ENCODE peak calls at places on chromosomes 3 and 15, in ten cellular contexts. One of them, this sample, is unnamed.

GRCh38 chr15:85380860-85381535 is 595 bp downstream of the AKAP13 start:
- DNase-seq in epithelial cell of esophagus: peak; percentile 41
- DNase-seq in adipocyte: peak; percentile 71
- DNase-seq in DND-41: peak; percentile 60
- DNase-seq in PC-9: peak; percentile 41
- DNase-seq in colonic mucosa: peak; percentile 54
- DNase-seq in AG09309: no peak
- DNase-seq in small intestine: peak; percentile 56
- DNase-seq in brain microvascular endothelial cell: no peak
- DNase-seq in sigmoid colon: peak; percentile 73
- DNase-seq in this sample: no peak

GRCh38 chr3:141291610-141292345 is 60.2 kb downstream of the PXYLP1 start:
- DNase-seq in epithelial cell of esophagus: no peak
- DNase-seq in adipocyte: no peak
- DNase-seq in DND-41: no peak
- DNase-seq in PC-9: no peak
- DNase-seq in colonic mucosa: no peak
- DNase-seq in AG09309: no peak
- DNase-seq in small intestine: no peak
- DNase-seq in brain microvascular endothelial cell: no peak
- DNase-seq in sigmoid colon: no peak
- DNase-seq in this sample: no peak

GRCh38 chr3:171028779-171029232 is 2.3 kb upstream of the SLC2A2 start:
- DNase-seq in epithelial cell of esophagus: peak; percentile 48
- DNase-seq in adipocyte: peak; percentile 77
- DNase-seq in DND-41: no peak
- DNase-seq in PC-9: peak; percentile 81
- DNase-seq in colonic mucosa: no peak
- DNase-seq in AG09309: peak; percentile 61
- DNase-seq in small intestine: peak; percentile 39
- DNase-seq in brain microvascular endothelial cell: peak; percentile 81
- DNase-seq in sigmoid colon: no peak
- DNase-seq in this sample: no peak

GRCh38 chr3:49238274-49239127 is 38.5 kb downstream of the C3orf62 start:
- DNase-seq in epithelial cell of esophagus: peak; percentile 98
- DNase-seq in adipocyte: peak; percentile 30
- DNase-seq in DND-41: no peak
- DNase-seq in PC-9: peak; percentile 72
- DNase-seq in colonic mucosa: peak; percentile 29
- DNase-seq in AG09309: peak; percentile 21
- DNase-seq in small intestine: no peak
- DNase-seq in brain microvascular endothelial cell: peak; percentile 41
- DNase-seq in sigmoid colon: peak; percentile 87
- DNase-seq in this sample: peak; percentile 18

GRCh38 chr3:192597511-192597910 is 129.8 kb downstream of the FGF12 start:
- DNase-seq in epithelial cell of esophagus: peak; percentile 49
- DNase-seq in adipocyte: no peak
- DNase-seq in DND-41: no peak
- DNase-seq in PC-9: peak; percentile 92
- DNase-seq in colonic mucosa: no peak
- DNase-seq in AG09309: no peak
- DNase-seq in small intestine: no peak
- DNase-seq in brain microvascular endothelial cell: no peak
- DNase-seq in sigmoid colon: no peak
- DNase-seq in this sample: no peak

GRCh38 chr3:46061887-46062286 is 34.6 kb upstream of the XCR1 start:
- DNase-seq in epithelial cell of esophagus: no peak
- DNase-seq in adipocyte: no peak
- DNase-seq in DND-41: no peak
- DNase-seq in PC-9: no peak
- DNase-seq in colonic mucosa: no peak
- DNase-seq in AG09309: no peak
- DNase-seq in small intestine: no peak
- DNase-seq in brain microvascular endothelial cell: no peak
- DNase-seq in sigmoid colon: no peak
- DNase-seq in this sample: no peak

GRCh38 chr3:70999730-71000129 is 583.8 kb downstream of the FOXP1 start:
- DNase-seq in epithelial cell of esophagus: peak; percentile 62
- DNase-seq in adipocyte: peak; percentile 87
- DNase-seq in DND-41: no peak
- DNase-seq in PC-9: no peak
- DNase-seq in colonic mucosa: no peak
- DNase-seq in AG09309: no peak
- DNase-seq in small intestine: no peak
- DNase-seq in brain microvascular endothelial cell: peak; percentile 78
- DNase-seq in sigmoid colon: no peak
- DNase-seq in this sample: no peak

GRCh38 chr3:60080648-60081047 is 1030.8 kb upstream of the CFAP20DC start:
- DNase-seq in epithelial cell of esophagus: no peak
- DNase-seq in adipocyte: no peak
- DNase-seq in DND-41: peak; percentile 38
- DNase-seq in PC-9: no peak
- DNase-seq in colonic mucosa: no peak
- DNase-seq in AG09309: no peak
- DNase-seq in small intestine: no peak
- DNase-seq in brain microvascular endothelial cell: no peak
- DNase-seq in sigmoid colon: no peak
- DNase-seq in this sample: no peak

GRCh38 chr15:51200791-51201190 is 106.1 kb upstream of the TNFAIP8L3 start:
- DNase-seq in epithelial cell of esophagus: peak; percentile 11
- DNase-seq in adipocyte: peak; percentile 34
- DNase-seq in DND-41: no peak
- DNase-seq in PC-9: no peak
- DNase-seq in colonic mucosa: no peak
- DNase-seq in AG09309: no peak
- DNase-seq in small intestine: no peak
- DNase-seq in brain microvascular endothelial cell: no peak
- DNase-seq in sigmoid colon: no peak
- DNase-seq in this sample: no peak

GRCh38 chr15:39595621-39596221 is 14.8 kb downstream of the THBS1 start:
- DNase-seq in epithelial cell of esophagus: peak; percentile 55
- DNase-seq in adipocyte: peak; percentile 41
- DNase-seq in DND-41: no peak
- DNase-seq in PC-9: no peak
- DNase-seq in colonic mucosa: no peak
- DNase-seq in AG09309: peak; percentile 93
- DNase-seq in small intestine: no peak
- DNase-seq in brain microvascular endothelial cell: no peak
- DNase-seq in sigmoid colon: no peak
- DNase-seq in this sample: no peak

GRCh38 chr15:64844576-64845140 is 2.9 kb downstream of the PLEKHO2 start:
- DNase-seq in epithelial cell of esophagus: no peak
- DNase-seq in adipocyte: no peak
- DNase-seq in DND-41: no peak
- DNase-seq in PC-9: no peak
- DNase-seq in colonic mucosa: no peak
- DNase-seq in AG09309: no peak
- DNase-seq in small intestine: no peak
- DNase-seq in brain microvascular endothelial cell: no peak
- DNase-seq in sigmoid colon: peak; percentile 66
- DNase-seq in this sample: no peak

GRCh38 chr3:19526071-19526470 is 377.8 kb downstream of the KCNH8 start:
- DNase-seq in epithelial cell of esophagus: no peak
- DNase-seq in adipocyte: no peak
- DNase-seq in DND-41: no peak
- DNase-seq in PC-9: no peak
- DNase-seq in colonic mucosa: no peak
- DNase-seq in AG09309: no peak
- DNase-seq in small intestine: no peak
- DNase-seq in brain microvascular endothelial cell: no peak
- DNase-seq in sigmoid colon: no peak
- DNase-seq in this sample: no peak

DNA sequence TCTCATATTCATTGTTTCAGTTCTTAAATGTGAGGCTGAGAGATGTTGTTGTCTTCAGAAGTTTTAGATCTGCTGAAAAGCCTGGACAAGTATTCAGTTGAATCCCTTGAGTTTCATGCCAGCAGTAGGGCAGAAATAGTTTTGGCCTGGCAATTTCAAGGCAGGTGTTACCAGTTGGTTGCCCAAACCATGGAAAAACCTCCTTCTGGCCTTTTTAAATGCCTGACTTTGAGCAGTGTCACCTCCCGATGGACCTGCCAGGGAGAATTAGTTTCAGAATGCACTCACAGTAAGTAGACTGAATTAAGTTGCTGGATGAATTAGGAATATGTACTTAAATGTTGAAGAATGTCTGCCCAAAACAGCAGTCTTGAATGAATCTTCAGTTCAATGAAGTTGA is 383.1 kb downstream of the KCNH8 start:
- DNase-seq in epithelial cell of esophagus: no peak
- DNase-seq in adipocyte: no peak
- DNase-seq in DND-41: no peak
- DNase-seq in PC-9: no peak
- DNase-seq in colonic mucosa: no peak
- DNase-seq in AG09309: no peak
- DNase-seq in small intestine: no peak
- DNase-seq in brain microvascular endothelial cell: no peak
- DNase-seq in sigmoid colon: no peak
- DNase-seq in this sample: no peak
- H3K4me3 ChIP-seq in epithelial cell of esophagus: no peak overlapping the region
- H3K4me3 ChIP-seq in adipocyte: no peak overlapping the region
- H3K4me3 ChIP-seq in DND-41: no peak overlapping the region
- H3K4me3 ChIP-seq in PC-9: no peak overlapping the region
- H3K4me3 ChIP-seq in colonic mucosa: no peak overlapping the region
- H3K4me3 ChIP-seq in AG09309: no peak overlapping the region
- H3K4me3 ChIP-seq in small intestine: no peak overlapping the region
- H3K4me3 ChIP-seq in brain microvascular endothelial cell: no peak overlapping the region
- H3K4me3 ChIP-seq in sigmoid colon: no peak overlapping the region
- H3K4me3 ChIP-seq in this sample: no peak overlapping the region

GRCh38 chr3:186360779-186361178 is 1.3 kb downstream of the DGKG start:
- DNase-seq in epithelial cell of esophagus: no peak
- DNase-seq in adipocyte: no peak
- DNase-seq in DND-41: no peak
- DNase-seq in PC-9: no peak
- DNase-seq in colonic mucosa: no peak
- DNase-seq in AG09309: no peak
- DNase-seq in small intestine: no peak
- DNase-seq in brain microvascular endothelial cell: no peak
- DNase-seq in sigmoid colon: peak; percentile 67
- DNase-seq in this sample: no peak

GRCh38 chr3:186361612-186362408 is at the start of gene DGKG:
- DNase-seq in epithelial cell of esophagus: peak; percentile 37
- DNase-seq in adipocyte: peak; percentile 9
- DNase-seq in DND-41: no peak
- DNase-seq in PC-9: no peak
- DNase-seq in colonic mucosa: peak; percentile 19
- DNase-seq in AG09309: no peak
- DNase-seq in small intestine: peak; percentile 59
- DNase-seq in brain microvascular endothelial cell: no peak
- DNase-seq in sigmoid colon: peak; percentile 82
- DNase-seq in this sample: no peak

GRCh38 chr3:186362409-186362757 is 349 bp upstream of the DGKG start:
- DNase-seq in epithelial cell of esophagus: no peak
- DNase-seq in adipocyte: no peak
- DNase-seq in DND-41: no peak
- DNase-seq in PC-9: no peak
- DNase-seq in colonic mucosa: no peak
- DNase-seq in AG09309: no peak
- DNase-seq in small intestine: no peak
- DNase-seq in brain microvascular endothelial cell: no peak
- DNase-seq in sigmoid colon: no peak
- DNase-seq in this sample: no peak

GRCh38 chr3:186362988-186363387 is 954 bp upstream of the DGKG start:
- DNase-seq in epithelial cell of esophagus: no peak
- DNase-seq in adipocyte: no peak
- DNase-seq in DND-41: no peak
- DNase-seq in PC-9: no peak
- DNase-seq in colonic mucosa: no peak
- DNase-seq in AG09309: no peak
- DNase-seq in small intestine: no peak
- DNase-seq in brain microvascular endothelial cell: no peak
- DNase-seq in sigmoid colon: no peak
- DNase-seq in this sample: no peak

GRCh38 chr3:186361246-186361611 is 805 bp downstream of the DGKG start:
- DNase-seq in epithelial cell of esophagus: no peak
- DNase-seq in adipocyte: no peak
- DNase-seq in DND-41: no peak
- DNase-seq in PC-9: no peak
- DNase-seq in colonic mucosa: no peak
- DNase-seq in AG09309: no peak
- DNase-seq in small intestine: peak; percentile 9
- DNase-seq in brain microvascular endothelial cell: no peak
- DNase-seq in sigmoid colon: no peak
- DNase-seq in this sample: no peak
- H3K4me3 ChIP-seq in epithelial cell of esophagus: no peak overlapping the region
- H3K4me3 ChIP-seq in adipocyte: peak overlapping the region; percentile 71
- H3K4me3 ChIP-seq in DND-41: no peak overlapping the region
- H3K4me3 ChIP-seq in PC-9: no peak overlapping the region
- H3K4me3 ChIP-seq in colonic mucosa: peak overlapping the region; percentile 29
- H3K4me3 ChIP-seq in AG09309: no peak overlapping the region
- H3K4me3 ChIP-seq in small intestine: peak overlapping the region; percentile 68
- H3K4me3 ChIP-seq in brain microvascular endothelial cell: no peak overlapping the region
- H3K4me3 ChIP-seq in sigmoid colon: peak overlapping the region; percentile 63
- H3K4me3 ChIP-seq in this sample: no peak overlapping the region

GRCh38 chr3:57959407-57960173 is 48.6 kb upstream of the FLNB start:
- DNase-seq in epithelial cell of esophagus: peak; percentile 93
- DNase-seq in adipocyte: no peak
- DNase-seq in DND-41: no peak
- DNase-seq in PC-9: peak; percentile 36
- DNase-seq in colonic mucosa: peak; percentile 69
- DNase-seq in AG09309: no peak
- DNase-seq in small intestine: peak; percentile 74
- DNase-seq in brain microvascular endothelial cell: peak; percentile 35
- DNase-seq in sigmoid colon: no peak
- DNase-seq in this sample: no peak
- H3K4me3 ChIP-seq in epithelial cell of esophagus: no peak overlapping the region
- H3K4me3 ChIP-seq in adipocyte: peak overlapping the region; percentile 71
- H3K4me3 ChIP-seq in DND-41: no peak overlapping the region
- H3K4me3 ChIP-seq in PC-9: no peak overlapping the region
- H3K4me3 ChIP-seq in colonic mucosa: peak overlapping the region; percentile 6
- H3K4me3 ChIP-seq in AG09309: no peak overlapping the region
- H3K4me3 ChIP-seq in small intestine: no peak overlapping the region
- H3K4me3 ChIP-seq in brain microvascular endothelial cell: no peak overlapping the region
- H3K4me3 ChIP-seq in sigmoid colon: no peak overlapping the region
- H3K4me3 ChIP-seq in this sample: no peak overlapping the region

DNA sequence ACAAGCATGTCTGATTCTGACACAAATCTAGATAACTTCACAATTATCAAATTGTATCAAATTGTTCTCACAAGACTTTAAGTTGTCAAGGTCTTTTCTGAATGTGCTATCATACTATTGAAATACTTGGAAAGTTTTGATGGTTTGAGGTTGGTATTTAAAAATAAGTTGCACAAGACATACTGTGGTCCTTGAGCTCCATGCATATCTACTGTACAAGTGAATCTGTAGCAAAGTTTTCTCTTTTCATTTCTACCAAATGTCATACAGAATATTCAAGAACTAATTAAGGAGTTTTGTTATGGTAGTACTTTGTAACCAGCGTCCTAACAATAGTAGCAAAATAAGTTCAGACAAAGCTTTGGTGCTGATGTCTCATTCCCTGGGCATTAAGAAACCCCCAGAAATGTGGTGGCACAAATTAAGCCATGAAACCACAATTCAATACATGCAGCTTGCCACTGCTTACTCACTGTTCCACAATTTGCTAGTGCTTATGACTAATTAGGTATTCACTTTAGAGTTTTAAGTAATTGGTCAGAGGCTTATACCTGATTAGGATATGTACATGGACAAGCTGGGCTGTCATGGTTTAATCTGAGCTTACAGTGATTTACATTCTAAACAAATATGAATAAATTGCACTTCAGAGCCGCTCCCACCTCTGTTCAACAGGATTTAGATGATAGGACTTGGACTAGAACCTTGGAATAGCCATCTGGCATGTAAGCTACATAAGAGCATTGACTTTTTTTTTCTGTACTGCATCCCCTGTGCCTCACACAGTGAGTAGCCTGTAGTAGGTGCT is 8.8 kb downstream of the TBC1D23 start:
- DNase-seq in epithelial cell of esophagus: peak; percentile 95
- DNase-seq in adipocyte: peak; percentile 88
- DNase-seq in DND-41: no peak
- DNase-seq in PC-9: peak; percentile 96
- DNase-seq in colonic mucosa: no peak
- DNase-seq in AG09309: peak; percentile 87
- DNase-seq in small intestine: no peak
- DNase-seq in brain microvascular endothelial cell: peak; percentile 72
- DNase-seq in sigmoid colon: no peak
- DNase-seq in this sample: no peak
- H3K4me3 ChIP-seq in epithelial cell of esophagus: no peak overlapping the region
- H3K4me3 ChIP-seq in adipocyte: peak overlapping the region; percentile 66
- H3K4me3 ChIP-seq in DND-41: no peak overlapping the region
- H3K4me3 ChIP-seq in PC-9: peak overlapping the region; percentile 3
- H3K4me3 ChIP-seq in colonic mucosa: no peak overlapping the region
- H3K4me3 ChIP-seq in AG09309: no peak overlapping the region
- H3K4me3 ChIP-seq in small intestine: no peak overlapping the region
- H3K4me3 ChIP-seq in brain microvascular endothelial cell: no peak overlapping the region
- H3K4me3 ChIP-seq in sigmoid colon: no peak overlapping the region
- H3K4me3 ChIP-seq in this sample: no peak overlapping the region